ENCODE peak calls at places on chromosomes 4 and X, in eight cellular contexts. One of them, this sample, is unnamed.

GRCh38 chr4:123443401-123444297 is 47.1 kb downstream of the SPRY1 start:
- DNase-seq in Right ventricle myocardium inferior: no peak
- DNase-seq in stimulated activated CD8-positive, alpha-beta memory T cell treated with anti-CD3 and anti-CD28 coated beads, Interleukin-2, amount 100 ng/mL, for 1 hour: no peak
- DNase-seq in CD8-positive, alpha-beta T cell: no peak
- DNase-seq in heart left ventricle: no peak
- DNase-seq in fibroblast of villous mesenchyme: no peak
- DNase-seq in pons: peak
- DNase-seq in iris pigment epithelial cell: peak
- DNase-seq in this sample: peak

GRCh38 chrX:80388206-80388605 is 32.0 kb upstream of the TENT5D start:
- DNase-seq in stimulated activated CD8-positive, alpha-beta memory T cell treated with anti-CD3 and anti-CD28 coated beads, Interleukin-2, amount 100 ng/mL, for 1 hour: no peak
- DNase-seq in fibroblast of villous mesenchyme: no peak
- DNase-seq in heart left ventricle: no peak
- DNase-seq in pons: no peak
- DNase-seq in Right ventricle myocardium inferior: no peak
- DNase-seq in iris pigment epithelial cell: no peak
- DNase-seq in CD8-positive, alpha-beta T cell: no peak
- DNase-seq in this sample: no peak

GRCh38 chr4:41957634-41958033 is 22.4 kb downstream of the TMEM33 start:
- DNase-seq in heart left ventricle: no peak
- DNase-seq in fibroblast of villous mesenchyme: peak
- DNase-seq in pons: no peak
- DNase-seq in stimulated activated CD8-positive, alpha-beta memory T cell treated with anti-CD3 and anti-CD28 coated beads, Interleukin-2, amount 100 ng/mL, for 1 hour: no peak
- DNase-seq in iris pigment epithelial cell: peak
- DNase-seq in Right ventricle myocardium inferior: no peak
- DNase-seq in CD8-positive, alpha-beta T cell: no peak
- DNase-seq in this sample: peak

GRCh38 chrX:69287025-69287540 is 121.8 kb upstream of the PJA1 start:
- DNase-seq in fibroblast of villous mesenchyme: no peak
- DNase-seq in stimulated activated CD8-positive, alpha-beta memory T cell treated with anti-CD3 and anti-CD28 coated beads, Interleukin-2, amount 100 ng/mL, for 1 hour: no peak
- DNase-seq in Right ventricle myocardium inferior: no peak
- DNase-seq in iris pigment epithelial cell: no peak
- DNase-seq in heart left ventricle: no peak
- DNase-seq in CD8-positive, alpha-beta T cell: no peak
- DNase-seq in pons: no peak
- DNase-seq in this sample: no peak

GRCh38 chr4:128570380-128570779 is 239.1 kb upstream of the JADE1 start:
- DNase-seq in heart left ventricle: peak
- DNase-seq in CD8-positive, alpha-beta T cell: no peak
- DNase-seq in stimulated activated CD8-positive, alpha-beta memory T cell treated with anti-CD3 and anti-CD28 coated beads, Interleukin-2, amount 100 ng/mL, for 1 hour: no peak
- DNase-seq in pons: peak
- DNase-seq in Right ventricle myocardium inferior: no peak
- DNase-seq in fibroblast of villous mesenchyme: peak
- DNase-seq in iris pigment epithelial cell: peak
- DNase-seq in this sample: peak

GRCh38 chrX:15382809-15383208 is 1.4 kb downstream of the VEGFD start:
- DNase-seq in fibroblast of villous mesenchyme: no peak
- DNase-seq in pons: no peak
- DNase-seq in iris pigment epithelial cell: no peak
- DNase-seq in CD8-positive, alpha-beta T cell: no peak
- DNase-seq in heart left ventricle: no peak
- DNase-seq in Right ventricle myocardium inferior: no peak
- DNase-seq in stimulated activated CD8-positive, alpha-beta memory T cell treated with anti-CD3 and anti-CD28 coated beads, Interleukin-2, amount 100 ng/mL, for 1 hour: no peak
- DNase-seq in this sample: no peak

GRCh38 chrX:68994883-68995255 is 166.0 kb downstream of the EFNB1 start:
- DNase-seq in heart left ventricle: no peak
- DNase-seq in CD8-positive, alpha-beta T cell: no peak
- DNase-seq in Right ventricle myocardium inferior: no peak
- DNase-seq in stimulated activated CD8-positive, alpha-beta memory T cell treated with anti-CD3 and anti-CD28 coated beads, Interleukin-2, amount 100 ng/mL, for 1 hour: no peak
- DNase-seq in iris pigment epithelial cell: no peak
- DNase-seq in fibroblast of villous mesenchyme: no peak
- DNase-seq in pons: no peak
- DNase-seq in this sample: no peak

GRCh38 chr4:110610620-110610939 is 12.3 kb downstream of the PITX2 start:
- DNase-seq in Right ventricle myocardium inferior: no peak
- DNase-seq in iris pigment epithelial cell: peak
- DNase-seq in fibroblast of villous mesenchyme: no peak
- DNase-seq in CD8-positive, alpha-beta T cell: no peak
- DNase-seq in pons: no peak
- DNase-seq in heart left ventricle: no peak
- DNase-seq in stimulated activated CD8-positive, alpha-beta memory T cell treated with anti-CD3 and anti-CD28 coated beads, Interleukin-2, amount 100 ng/mL, for 1 hour: no peak
- DNase-seq in this sample: no peak

This sample was measured in mesenchymal stem cell.